ENCODE peak calls at places on chromosomes 4 and X, in four cellular contexts. One of them, this sample, is unnamed.

GRCh38 chr4:185540040-185540439 is 4.7 kb upstream of the PDLIM3 start:
- DNase-seq in hepatocyte: no peak
- DNase-seq in thyroid gland: no peak
- DNase-seq in right lobe of liver: no peak
- DNase-seq in this sample: no peak

GRCh38 chrX:152299787-152300186 is 151.3 kb downstream of the GABRA3 start:
- DNase-seq in hepatocyte: no peak
- DNase-seq in thyroid gland: no peak
- DNase-seq in right lobe of liver: no peak
- DNase-seq in this sample: no peak

GRCh38 chr4:52619591-52619931 is 39.5 kb downstream of the USP46 start:
- DNase-seq in hepatocyte: no peak
- DNase-seq in right lobe of liver: no peak
- DNase-seq in thyroid gland: no peak
- DNase-seq in this sample: no peak

GRCh38 chrX:126489141-126489540 is 63.5 kb downstream of the DCAF12L1 start:
- DNase-seq in hepatocyte: no peak
- DNase-seq in thyroid gland: no peak
- DNase-seq in right lobe of liver: no peak
- DNase-seq in this sample: no peak

GRCh38 chr4:141002323-141002805 is 130.9 kb downstream of the RNF150 start:
- DNase-seq in right lobe of liver: no peak
- DNase-seq in hepatocyte: peak; percentile 13
- DNase-seq in thyroid gland: no peak
- DNase-seq in this sample: peak; percentile 32

GRCh38 chr4:111045992-111046391 is 423.1 kb upstream of the PITX2 start:
- DNase-seq in thyroid gland: no peak
- DNase-seq in right lobe of liver: no peak
- DNase-seq in hepatocyte: no peak
- DNase-seq in this sample: no peak

GRCh38 chrX:1449581-1450149 is 3.0 kb downstream of the ASMTL start:
- DNase-seq in right lobe of liver: no peak
- DNase-seq in thyroid gland: no peak
- DNase-seq in hepatocyte: no peak
- DNase-seq in this sample: no peak

GRCh38 chr4:73308286-73308685 is 49.7 kb upstream of the ANKRD17 start:
- DNase-seq in hepatocyte: peak; percentile 12
- DNase-seq in right lobe of liver: no peak
- DNase-seq in thyroid gland: no peak
- DNase-seq in this sample: peak; percentile 55

GRCh38 chrX:55754861-55755294 is 37.3 kb downstream of the RRAGB start:
- DNase-seq in right lobe of liver: no peak
- DNase-seq in hepatocyte: no peak
- DNase-seq in thyroid gland: no peak
- DNase-seq in this sample: no peak

GRCh38 chrX:150959557-150959956 is 23.6 kb upstream of the HMGB3 start:
- DNase-seq in hepatocyte: no peak
- DNase-seq in right lobe of liver: no peak
- DNase-seq in thyroid gland: no peak
- DNase-seq in this sample: no peak

GRCh38 chr4:176883108-176883550 is 90.4 kb upstream of the VEGFC start:
- DNase-seq in thyroid gland: no peak
- DNase-seq in hepatocyte: no peak
- DNase-seq in right lobe of liver: no peak
- DNase-seq in this sample: peak; percentile 12

GRCh38 chrX:148878371-148878770 is 378.0 kb downstream of the AFF2 start:
- DNase-seq in right lobe of liver: no peak
- DNase-seq in thyroid gland: no peak
- DNase-seq in hepatocyte: no peak
- DNase-seq in this sample: peak; percentile 70

GRCh38 chrX:133668225-133668931 is 253.1 kb upstream of the GPC4 start:
- DNase-seq in right lobe of liver: no peak
- DNase-seq in hepatocyte: no peak
- DNase-seq in thyroid gland: no peak
- DNase-seq in this sample: no peak

GRCh38 chr4:53617101-53617680 is 25.9 kb upstream of the LNX1 start:
- DNase-seq in hepatocyte: no peak
- DNase-seq in right lobe of liver: no peak
- DNase-seq in thyroid gland: no peak
- DNase-seq in this sample: no peak

GRCh38 chrX:148609766-148610698 is 109.6 kb downstream of the AFF2 start:
- DNase-seq in right lobe of liver: no peak
- DNase-seq in hepatocyte: peak; percentile 21
- DNase-seq in thyroid gland: no peak
- DNase-seq in this sample: no peak

This sample was measured in fibroblast of pulmonary artery.